ENCODE peak calls at places on chromosomes 3 and 15, in four cellular contexts. O, S, U and E are unnamed samples.

GRCh38 chr3:182252802-182253201 is 540.5 kb upstream of the ATP11B start:
- DNase-seq in S (no peak), U (no peak), O (no peak), E (no peak)

GRCh38 chr15:69467636-69468035 is 15.0 kb downstream of the RPLP1 start:
- DNase-seq in U (no peak), S (no peak), O (no peak), E (no peak)

GRCh38 chr3:152047465-152047864 is 174.0 kb downstream of the SUCNR1 start:
- DNase-seq in U (no peak), S (peak; percentile 93), O (no peak), E (no peak)

GRCh38 chr15:79051941-79052731 is 38.4 kb downstream of the RASGRF1 start:
- DNase-seq in U (no peak), S (no peak), O (no peak), E (no peak)

GRCh38 chr3:9820944-9821343 is 10.9 kb downstream of the TTLL3 start:
- DNase-seq in S (peak; percentile 50), U (no peak), O (no peak), E (no peak)

GRCh38 chr3:21894459-21895083 is 143.6 kb upstream of the ZNF385D start:
- DNase-seq in O (no peak), S (peak; percentile 46), U (no peak), E (no peak)

GRCh38 chr3:107345968-107346367 is 31.3 kb upstream of the CCDC54 start:
- DNase-seq in O (no peak), S (no peak), U (no peak), E (no peak)

GRCh38 chr3:52782412-52783210 is 5.2 kb downstream of the ITIH1 start:
- DNase-seq in O (no peak), U (no peak), S (no peak), E (no peak)

GRCh38 chr3:62201438-62202035 is 171.8 kb downstream of the FEZF2 start:
- DNase-seq in O (peak; percentile 16), S (peak; percentile 63), U (peak; percentile 62), E (no peak)

GRCh38 chr15:39358441-39359041 is 222.3 kb upstream of the THBS1 start:
- DNase-seq in S (peak; percentile 64), U (peak; percentile 28), O (peak; percentile 2), E (no peak)

GRCh38 chr3:45548724-45549123 is 45.8 kb upstream of the LIMD1 start:
- DNase-seq in S (no peak), O (no peak), U (no peak), E (no peak)

GRCh38 chr15:98322551-98322950 is 325.8 kb upstream of the IGF1R start:
- DNase-seq in U (no peak), O (no peak), S (no peak), E (no peak)

GRCh38 chr15:43777293-43777819 is 590 bp upstream of the ELL3 start:
- DNase-seq in U (peak; percentile 94), S (peak; percentile 81), O (peak; percentile 44), E (peak; percentile 66)

GRCh38 chr15:42955518-42955917 is 34.9 kb upstream of the TTBK2 start:
- DNase-seq in S (no peak), U (no peak), O (no peak), E (no peak)

GRCh38 chr3:39166134-39166710 is 12.8 kb upstream of the CSRNP1 start:
- DNase-seq in U (no peak), S (peak; percentile 91), O (no peak), E (no peak)

GRCh38 chr3:37905987-37906674 is 44.5 kb downstream of the CTDSPL start:
- DNase-seq in O (no peak), S (peak; percentile 88), U (no peak), E (no peak)

GRCh38 chr15:75578206-75578947 is 738 bp downstream of the PTPN9 start:
- DNase-seq in S (peak; percentile 37), O (peak; percentile 39), U (peak; percentile 83), E (peak; percentile 41)

GRCh38 chr3:58471025-58471887 is 20.6 kb upstream of the KCTD6 start:
- DNase-seq in U (peak; percentile 88), O (no peak), S (peak; percentile 17), E (no peak)

GRCh38 chr3:159860727-159861126 is 127.9 kb upstream of the IL12A start:
- DNase-seq in U (no peak), S (peak; percentile 93), O (no peak), E (no peak)

GRCh38 chr3:38731522-38731921 is 82.0 kb upstream of the SCN5A start:
- DNase-seq in S (no peak), U (no peak), O (no peak), E (no peak)

GRCh38 chr3:24607281-24607680 is 112.6 kb upstream of the THRB start:
- DNase-seq in U (no peak), O (no peak), S (no peak), E (no peak)